ENCODE peak calls at places on chromosomes 4 and X, in nine cellular contexts. Q is endodermal cell, D is uterus, L is A549, O is mammary epithelial cell, F is lower lobe of right lung, K is fibroblast of lung, J is WERI-Rb-1, T is epithelial cell of proximal tubule. G is an unnamed sample.

GRCh38 chrX:44568196-44568595 is 25.5 kb upstream of the FUNDC1 start:
- DNase-seq in O (no peak), L (no peak), J (no peak), T (no peak), D (no peak), Q (no peak), F (no peak), K (peak), G (peak)

GRCh38 chrX:45889471-45889870 is 655.8 kb downstream of the ZNF674 start:
- DNase-seq in D (no peak), K (peak), J (no peak), O (peak), Q (no peak), F (no peak), L (peak), T (no peak), G (peak)

GRCh38 chr4:3414421-3415279 is 27.1 kb upstream of the HGFAC start:
- DNase-seq in K (no peak), J (peak), F (peak), T (no peak), D (peak), Q (peak), L (no peak), O (no peak), G (no peak)

GRCh38 chrX:123976671-123977316 is 15.3 kb downstream of the STAG2 start:
- DNase-seq in O (peak), F (no peak), J (no peak), Q (no peak), T (no peak), K (peak), D (no peak), L (peak), G (peak)

GRCh38 chr4:145171919-145172318 is 8.5 kb downstream of the OTUD4 start:
- DNase-seq in T (no peak), D (no peak), J (no peak), F (no peak), K (no peak), O (no peak), L (no peak), Q (no peak), G (no peak)

GRCh38 chrX:22952011-22952410 is 47.7 kb upstream of the DDX53 start:
- DNase-seq in T (no peak), L (peak), O (no peak), K (peak), J (no peak), D (no peak), Q (peak), F (no peak), G (no peak)

GRCh38 chr4:16026155-16026761 is 57.6 kb downstream of the PROM1 start:
- DNase-seq in O (peak), F (no peak), K (peak), Q (no peak), J (no peak), D (no peak), T (no peak), L (peak), G (peak)

GRCh38 chr4:147101678-147102077 is 156.0 kb upstream of the TTC29 start:
- DNase-seq in T (peak), O (no peak), F (no peak), L (no peak), J (no peak), Q (no peak), D (no peak), K (no peak), G (no peak)

GRCh38 chr4:185457136-185457535 is 14.4 kb downstream of the CCDC110 start:
- DNase-seq in O (no peak), J (peak), K (no peak), Q (peak), L (no peak), D (no peak), F (no peak), T (no peak), G (no peak)

GRCh38 chrX:49812177-49812576 is 16.9 kb upstream of the PAGE4 start:
- DNase-seq in F (no peak), T (no peak), J (no peak), L (no peak), Q (no peak), D (no peak), K (no peak), O (no peak), G (no peak)

GRCh38 chrX:118174516-118174915 is 57.9 kb upstream of the KLHL13 start:
- DNase-seq in Q (no peak), J (no peak), T (no peak), K (no peak), F (no peak), D (no peak), O (no peak), L (no peak), G (no peak)

GRCh38 chrX:64894454-64895038 is 81.7 kb downstream of the ZC4H2 start:
- DNase-seq in F (no peak), L (peak), Q (peak), O (peak), J (peak), T (no peak), K (no peak), D (no peak), G (no peak)

GRCh38 chr4:101074326-101074725 is 273.0 kb downstream of the PPP3CA start:
- DNase-seq in L (no peak), Q (no peak), F (no peak), T (no peak), O (no peak), K (peak), J (no peak), D (no peak), G (peak)

GRCh38 chr4:16122784-16123183 is 39.0 kb upstream of the PROM1 start:
- DNase-seq in F (no peak), D (no peak), K (no peak), O (no peak), L (no peak), J (no peak), Q (no peak), T (no peak), G (no peak)

GRCh38 chr4:173529505-173530325 is at the start of gene HAND2:
- DNase-seq in L (peak), F (no peak), J (peak), O (no peak), Q (peak), K (peak), D (peak), T (no peak), G (peak)

GRCh38 chr4:82362565-82362964 is 11.2 kb downstream of the HNRNPD start:
- DNase-seq in D (no peak), F (no peak), L (no peak), T (no peak), Q (peak), K (no peak), J (no peak), O (no peak), G (no peak)

GRCh38 chr4:6992728-6993655 is 50.2 kb upstream of the TADA2B start:
- DNase-seq in F (peak), T (no peak), L (no peak), K (peak), D (no peak), J (no peak), Q (no peak), O (peak), G (peak)

GRCh38 chr4:157372154-157372553 is 151.6 kb downstream of the GRIA2 start:
- DNase-seq in O (no peak), Q (no peak), F (no peak), T (no peak), J (no peak), L (no peak), K (no peak), D (no peak), G (no peak)

GRCh38 chr4:86641516-86642090 is 47.5 kb downstream of the PTPN13 start:
- DNase-seq in J (no peak), T (no peak), K (no peak), Q (no peak), F (no peak), O (no peak), D (no peak), L (no peak), G (no peak)

GRCh38 chr4:85792576-85792975 is 317.6 kb downstream of the ARHGAP24 start:
- DNase-seq in J (no peak), L (no peak), D (no peak), T (no peak), O (no peak), K (no peak), F (no peak), Q (no peak), G (no peak)

DNA sequence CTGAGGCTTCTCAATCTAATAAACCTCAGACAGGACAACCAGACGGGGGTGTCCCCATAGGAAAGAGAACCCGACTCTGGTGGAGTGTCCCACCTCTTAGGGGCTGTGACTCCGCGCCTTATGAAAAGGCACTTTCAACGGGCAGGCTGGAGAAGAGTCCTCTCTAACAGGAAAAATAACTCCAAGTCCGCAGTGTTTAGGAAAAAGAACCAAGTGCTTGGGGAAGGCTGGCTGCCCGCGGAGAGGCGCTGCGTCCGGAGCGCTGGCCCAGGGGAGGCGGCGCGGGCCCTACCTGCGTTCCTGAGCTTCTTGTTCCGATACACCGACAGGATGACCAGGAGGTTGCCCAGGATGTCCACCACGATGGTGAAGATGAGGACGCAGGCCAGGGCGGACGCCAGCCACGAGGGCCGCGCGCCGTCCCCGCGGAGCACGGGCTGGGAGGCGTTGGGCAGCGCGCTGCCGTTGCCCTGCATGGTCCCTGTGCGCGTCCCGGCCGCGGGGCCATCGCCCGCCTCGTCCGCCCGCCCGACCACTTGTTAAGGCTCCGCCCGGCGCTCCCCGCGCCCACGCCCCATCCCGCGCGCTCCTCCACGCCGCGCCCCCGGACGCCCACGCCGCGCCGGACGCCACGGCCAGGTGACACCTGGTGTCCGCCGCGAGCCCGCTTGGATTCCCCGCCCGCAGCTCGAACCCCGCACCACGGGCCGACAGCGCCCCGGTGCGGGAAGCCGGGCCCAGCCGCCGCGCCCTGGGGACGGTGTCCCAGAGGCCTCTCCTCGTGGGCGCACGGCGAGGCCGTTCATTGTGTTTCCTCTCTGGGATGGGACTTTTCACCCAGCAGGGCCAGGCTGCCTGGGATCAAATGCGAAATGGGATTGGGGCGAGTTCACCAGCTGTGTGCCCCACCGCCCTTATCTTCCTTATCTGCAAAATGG is at the start of gene MTNR1A:
- DNase-seq in Q (peak), J (no peak), F (no peak), L (peak), D (no peak), K (peak), T (no peak), O (no peak), G (no peak)
- TF ChIP-seq CTCF in Q (peak), J (no peak), F (no peak), L (peak), D (no peak), K (no peak), T (peak), O (peak), G (no peak)

DNA sequence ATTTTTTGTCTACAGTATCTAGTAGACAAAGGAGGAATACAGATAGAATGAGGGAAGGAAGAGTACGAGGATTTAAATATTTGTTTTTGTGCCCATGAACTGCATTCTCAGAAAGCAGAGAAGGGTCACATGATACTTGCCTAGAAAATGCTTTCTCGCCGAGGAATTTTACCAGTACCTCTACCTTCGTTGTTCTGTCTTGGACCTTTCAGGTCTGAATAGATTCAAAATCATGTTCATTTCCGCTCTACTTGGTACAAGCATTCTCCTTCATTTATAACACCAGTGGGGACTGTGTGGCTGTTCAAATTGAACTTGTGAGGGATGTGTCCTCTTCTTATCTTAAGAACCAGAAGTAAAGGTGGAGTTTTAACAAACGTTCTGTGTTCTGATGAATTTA is 1.9 kb downstream of the USP38 start:
- DNase-seq in L (no peak), Q (no peak), O (peak), F (no peak), K (peak), J (no peak), T (no peak), D (no peak), G (peak)
- H3K4me3 ChIP-seq in L (peak), Q (peak), O (peak), F (peak), K (peak), J (peak), T (peak), D (peak), G (peak)

GRCh38 chrX:97751735-97752134 is 868.0 kb downstream of the RPA4 start:
- DNase-seq in K (no peak), F (no peak), J (no peak), L (no peak), D (no peak), O (peak), Q (no peak), T (no peak), G (no peak)
- TF ChIP-seq CTCF in K (no peak), F (no peak), J (no peak), L (no peak), D (no peak), O (no peak), Q (no peak), T (no peak), G (no peak)

GRCh38 chr4:176592976-176593375 is 199.7 kb downstream of the VEGFC start:
- DNase-seq in D (no peak), L (no peak), Q (no peak), F (no peak), T (no peak), J (no peak), K (no peak), O (peak), G (no peak)
- H3K4me3 ChIP-seq in D (no peak), L (no peak), Q (no peak), F (no peak), T (no peak), J (no peak), K (no peak), O (no peak), G (no peak)